ENCODE peak calls at places on chromosomes 7 and 10, in four cellular contexts. F is body of pancreas, M is adrenal gland, C is uterus. T is an unnamed sample.

GRCh38 chr10:132273304-132273944 is 34.3 kb downstream of the STK32C start:
- DNase-seq in F (no peak), M (no peak), C (no peak), T (no peak)

GRCh38 chr10:80460399-80461207 is 6.5 kb downstream of the TSPAN14 start:
- DNase-seq in F (peak), M (peak), C (peak), T (no peak)

GRCh38 chr10:70761031-70761601 is 24.1 kb downstream of the TBATA start:
- DNase-seq in F (no peak), M (no peak), C (no peak), T (no peak)

GRCh38 chr10:4337581-4337980 is 488.4 kb upstream of the AKR1E2 start:
- DNase-seq in F (peak), M (peak), C (no peak), T (no peak)

GRCh38 chr7:94109556-94109955 is 105.4 kb upstream of the BET1 start:
- DNase-seq in F (no peak), M (no peak), C (no peak), T (no peak)

GRCh38 chr10:53314856-53315255 is 542.3 kb upstream of the MBL2 start:
- DNase-seq in F (no peak), M (no peak), C (no peak), T (no peak)

GRCh38 chr7:86653919-86654659 is 10.4 kb downstream of the GRM3 start:
- DNase-seq in F (peak), M (no peak), C (no peak), T (no peak)

GRCh38 chr7:2411815-2412586 is 8.6 kb downstream of the CHST12 start:
- DNase-seq in F (no peak), M (no peak), C (no peak), T (no peak)

GRCh38 chr10:78626471-78626870 is 442.3 kb upstream of the ZMIZ1 start:
- DNase-seq in F (no peak), M (no peak), C (no peak), T (no peak)

GRCh38 chr10:3119796-3120459 is 52.6 kb downstream of the PFKP start:
- DNase-seq in F (no peak), M (no peak), C (no peak), T (peak)

GRCh38 chr7:122802211-122802833 is 83.9 kb downstream of the CADPS2 start:
- DNase-seq in F (peak), M (peak), C (peak), T (no peak)

GRCh38 chr10:6351540-6351939 is 148.8 kb downstream of the PFKFB3 start:
- DNase-seq in F (no peak), M (no peak), C (no peak), T (no peak)

GRCh38 chr10:123266981-123267380 is 112.8 kb downstream of the BUB3 start:
- DNase-seq in F (no peak), M (no peak), C (no peak), T (no peak)

GRCh38 chr10:31034041-31034918 is 2.6 kb upstream of the ZNF438 start:
- DNase-seq in F (no peak), M (no peak), C (no peak), T (no peak)

GRCh38 chr10:131882151-131882550 is 18.7 kb upstream of the PPP2R2D start:
- DNase-seq in F (no peak), M (no peak), C (no peak), T (no peak)

GRCh38 chr7:108570146-108570755 is 577 bp downstream of the DNAJB9 start:
- DNase-seq in F (peak), M (peak), C (peak), T (peak)

GRCh38 chr7:141737118-141737835 is 881 bp upstream of the SSBP1 start:
- DNase-seq in F (peak), M (peak), C (peak), T (peak)

GRCh38 chr7:70571403-70571911 is 560.5 kb upstream of the GALNT17 start:
- DNase-seq in F (no peak), M (no peak), C (no peak), T (no peak)

GRCh38 chr10:103077491-103078308 is 115.4 kb downstream of the NT5C2 start:
- DNase-seq in F (peak), M (no peak), C (no peak), T (no peak)

GRCh38 chr7:113202282-113202681 is 83.9 kb upstream of the SMIM30 start:
- DNase-seq in F (no peak), M (no peak), C (no peak), T (no peak)

GRCh38 chr7:26022578-26022977 is 129.4 kb upstream of the NFE2L3 start:
- DNase-seq in F (no peak), M (no peak), C (no peak), T (no peak)

GRCh38 chr10:122188706-122189105 is 82.4 kb upstream of the BTBD16 start:
- DNase-seq in F (no peak), M (no peak), C (no peak), T (no peak)

GRCh38 chr10:79105818-79106217 is 37.1 kb downstream of the ZMIZ1 start:
- DNase-seq in F (no peak), M (no peak), C (no peak), T (no peak)

GRCh38 chr7:31382722-31383121 is 42.2 kb upstream of the NEUROD6 start:
- DNase-seq in F (no peak), M (no peak), C (no peak), T (no peak)

GRCh38 chr7:143380646-143381426 is at the start of gene ZYX:
- DNase-seq in F (peak), M (peak), C (peak), T (peak)
- TF ChIP-seq POLR2A in F (peak), M (peak), C (peak), T (peak)

GRCh38 chr7:130912910-130913720 is 179.1 kb upstream of the KLF14 start:
- DNase-seq in F (peak), M (peak), C (peak), T (peak)
- TF ChIP-seq POLR2A in F (no peak), M (peak), C (peak), T (peak)

DNA sequence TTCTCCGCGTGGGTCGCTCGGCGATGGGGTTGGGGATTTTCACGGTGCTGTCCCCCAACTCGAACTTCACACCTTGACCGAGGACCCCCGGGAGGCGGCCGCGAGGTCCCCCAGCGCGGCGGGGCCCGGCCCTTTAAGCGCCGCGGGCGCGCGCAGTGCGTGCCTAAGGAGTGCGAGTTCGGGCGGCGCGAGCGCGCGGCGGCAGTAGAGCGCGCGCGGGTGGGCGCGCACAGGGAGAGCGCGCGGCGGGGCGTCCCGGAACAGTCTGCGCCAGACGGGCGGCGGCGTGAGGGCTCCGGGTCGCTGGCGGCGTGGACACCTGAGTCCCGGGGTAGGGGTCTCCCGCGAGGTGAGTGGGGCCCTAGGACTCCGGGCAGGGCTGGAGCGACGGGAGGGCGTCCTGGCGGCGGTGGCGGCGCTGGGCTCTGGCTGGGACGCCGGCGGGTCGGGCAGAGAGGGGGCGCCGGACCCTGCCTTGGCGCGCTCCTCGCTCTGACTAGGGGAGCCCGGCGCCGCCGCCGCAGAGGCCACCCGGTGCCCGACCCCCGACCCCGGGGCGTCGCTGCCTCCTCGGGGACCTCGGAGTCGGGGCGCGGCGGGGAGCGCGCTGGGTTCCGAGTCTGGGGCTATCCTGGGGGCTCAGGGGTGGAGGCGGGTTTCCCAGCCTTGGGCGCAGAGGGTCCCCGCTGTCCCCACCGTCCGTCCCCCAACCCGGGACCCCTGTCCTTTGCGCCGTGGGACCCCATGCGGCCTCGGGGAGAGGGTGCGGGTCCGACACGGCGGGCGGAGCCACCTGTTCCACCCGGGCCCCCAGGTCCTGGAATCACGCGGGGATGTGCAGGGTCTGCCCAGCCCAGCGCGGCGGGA is at the start of gene PROSER2:
- DNase-seq in F (peak), M (peak), C (peak), T (peak)
- TF ChIP-seq POLR2A in F (peak), M (peak), C (peak), T (peak)

GRCh38 chr7:139732471-139733167 is 45.2 kb downstream of the HIPK2 start:
- DNase-seq in F (no peak), M (no peak), C (no peak), T (no peak)
- TF ChIP-seq POLR2A in F (no peak), M (no peak), C (no peak), T (no peak)

GRCh38 chr7:32892521-32893224 is 1.1 kb upstream of the KBTBD2 start:
- DNase-seq in F (peak), M (peak), C (peak), T (peak)
- TF ChIP-seq POLR2A in F (no peak), M (no peak), C (no peak), T (peak)

DNA sequence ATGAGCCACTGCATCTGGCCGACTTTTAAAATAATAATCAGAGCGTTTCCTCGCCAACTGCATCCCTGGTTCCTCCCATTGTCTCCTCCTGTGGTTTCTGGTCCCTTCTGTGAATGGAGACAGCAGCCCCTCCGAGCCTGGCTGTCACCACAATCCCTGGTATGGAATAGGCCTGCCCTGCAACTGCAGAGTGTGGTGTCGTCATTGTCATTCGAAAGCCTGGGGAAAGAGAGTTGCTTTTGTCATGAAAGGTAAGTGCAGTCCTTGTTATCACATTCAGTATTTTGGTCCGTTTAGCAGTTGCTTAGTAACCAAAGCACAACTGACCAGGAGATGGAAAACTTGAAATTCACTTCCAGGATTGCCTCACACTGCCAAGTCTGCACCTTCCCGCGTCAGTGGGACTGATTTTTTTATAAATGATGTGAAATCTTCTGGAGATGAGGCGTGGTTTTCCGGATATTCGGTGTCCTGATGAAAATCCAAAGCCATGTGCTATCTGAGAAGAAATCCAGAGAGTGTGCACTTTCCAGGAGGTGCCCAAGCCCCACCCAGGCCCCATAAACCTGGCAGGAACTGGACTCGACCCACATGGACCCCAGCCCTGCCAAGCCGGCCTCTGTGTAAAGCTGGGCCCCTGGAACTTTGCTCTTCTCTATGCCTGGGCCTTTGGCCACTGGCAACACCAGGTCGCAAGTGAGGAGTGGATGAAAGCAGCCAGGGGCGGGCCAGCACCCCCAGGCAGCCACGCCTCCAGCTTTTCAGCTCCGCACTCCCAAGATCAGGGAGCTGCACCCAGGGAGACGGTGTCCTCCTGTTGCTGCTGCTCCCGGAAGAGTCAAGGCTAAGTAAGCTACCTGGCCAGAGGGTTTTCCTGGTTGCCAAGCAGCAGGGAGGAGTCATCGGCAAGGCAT is 133.7 kb upstream of the SH2B2 start:
- DNase-seq in F (peak), M (no peak), C (peak), T (no peak)
- TF ChIP-seq POLR2A in F (no peak), M (no peak), C (no peak), T (no peak)

GRCh38 chr7:37035631-37036030 is 311.3 kb upstream of the AOAH start:
- DNase-seq in F (no peak), M (no peak), C (no peak), T (no peak)

GRCh38 chr7:37028909-37029440 is 304.7 kb upstream of the AOAH start:
- DNase-seq in F (no peak), M (no peak), C (no peak), T (no peak)

GRCh38 chr7:37033141-37033540 is 308.8 kb upstream of the AOAH start:
- DNase-seq in F (no peak), M (no peak), C (no peak), T (no peak)

GRCh38 chr7:37032258-37032601 is 307.9 kb upstream of the AOAH start:
- DNase-seq in F (no peak), M (no peak), C (no peak), T (no peak)

DNA sequence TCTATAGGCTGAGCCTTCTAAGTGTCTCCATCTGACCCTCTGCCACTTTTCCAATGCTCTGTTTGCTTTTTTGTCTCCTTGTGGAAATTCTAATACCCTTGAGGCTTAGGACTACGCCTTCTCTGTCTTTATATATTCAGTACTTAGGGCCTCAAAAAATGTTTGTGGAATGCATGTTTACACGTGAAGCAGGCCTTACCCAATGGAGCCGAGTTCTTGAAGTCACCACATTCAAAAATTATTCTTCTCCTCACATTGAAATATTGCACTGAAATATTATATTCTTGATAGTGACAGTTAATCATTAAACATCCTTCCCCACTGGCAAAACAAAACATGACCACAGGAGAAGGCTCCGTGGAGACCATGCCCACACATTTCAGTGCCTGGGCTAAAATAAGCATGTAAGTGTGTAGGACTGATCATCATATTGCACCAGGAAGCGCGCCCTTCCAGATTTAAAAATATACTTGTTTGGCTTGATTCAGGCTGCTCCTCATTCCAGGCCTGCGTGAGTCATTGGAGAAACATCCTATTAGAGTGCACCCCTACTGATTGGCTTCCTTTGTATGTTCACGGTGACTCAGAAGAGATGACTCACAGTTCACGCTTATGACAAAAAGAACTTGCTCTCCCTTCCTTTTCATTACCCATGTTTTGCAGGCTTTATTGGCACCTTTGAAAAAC is 307.4 kb upstream of the AOAH start:
- DNase-seq in F (peak), M (peak), C (peak), T (peak)
- TF ChIP-seq POLR2A in F (no peak), M (no peak), C (no peak), T (no peak)

T was measured in erythroblast.